ENCODE peak calls at places on chromosomes 2 and 18, in six cellular contexts. One of them, this sample, is unnamed.

GRCh38 chr2:70081221-70081620 is 6.1 kb upstream of the PCBP1 start:
- DNase-seq in activated CD4-positive, alpha-beta T cell treated with anti-CD3 and anti-CD28 coated beads, Interleukin-2, amount 10 ng/mL, durations not matched to agents 24 days and 14 days: no peak
- DNase-seq in CD8-positive, alpha-beta T cell: no peak
- DNase-seq in omental fat pad: no peak
- DNase-seq in T-helper 22 cell: no peak
- DNase-seq in HTR-8/SVneo: no peak
- DNase-seq in this sample: no peak

GRCh38 chr2:102761763-102762162 is at the start of gene TMEM182:
- DNase-seq in HTR-8/SVneo: no peak
- DNase-seq in CD8-positive, alpha-beta T cell: no peak
- DNase-seq in activated CD4-positive, alpha-beta T cell treated with anti-CD3 and anti-CD28 coated beads, Interleukin-2, amount 10 ng/mL, durations not matched to agents 24 days and 14 days: no peak
- DNase-seq in omental fat pad: no peak
- DNase-seq in T-helper 22 cell: no peak
- DNase-seq in this sample: no peak

GRCh38 chr18:11663630-11664029 is 25.4 kb upstream of the GNAL start:
- DNase-seq in T-helper 22 cell: no peak
- DNase-seq in activated CD4-positive, alpha-beta T cell treated with anti-CD3 and anti-CD28 coated beads, Interleukin-2, amount 10 ng/mL, durations not matched to agents 24 days and 14 days: peak
- DNase-seq in CD8-positive, alpha-beta T cell: no peak
- DNase-seq in omental fat pad: no peak
- DNase-seq in HTR-8/SVneo: no peak
- DNase-seq in this sample: no peak

GRCh38 chr2:46135230-46135555 is 162.0 kb upstream of the EPAS1 start:
- DNase-seq in HTR-8/SVneo: no peak
- DNase-seq in CD8-positive, alpha-beta T cell: no peak
- DNase-seq in activated CD4-positive, alpha-beta T cell treated with anti-CD3 and anti-CD28 coated beads, Interleukin-2, amount 10 ng/mL, durations not matched to agents 24 days and 14 days: no peak
- DNase-seq in omental fat pad: no peak
- DNase-seq in T-helper 22 cell: no peak
- DNase-seq in this sample: no peak

GRCh38 chr18:48868468-48869466 is 82.0 kb downstream of the SMAD7 start:
- DNase-seq in T-helper 22 cell: no peak
- DNase-seq in HTR-8/SVneo: no peak
- DNase-seq in omental fat pad: no peak
- DNase-seq in activated CD4-positive, alpha-beta T cell treated with anti-CD3 and anti-CD28 coated beads, Interleukin-2, amount 10 ng/mL, durations not matched to agents 24 days and 14 days: peak
- DNase-seq in CD8-positive, alpha-beta T cell: peak
- DNase-seq in this sample: peak

GRCh38 chr2:30886101-30886500 is 78.9 kb upstream of the CAPN13 start:
- DNase-seq in CD8-positive, alpha-beta T cell: no peak
- DNase-seq in T-helper 22 cell: no peak
- DNase-seq in activated CD4-positive, alpha-beta T cell treated with anti-CD3 and anti-CD28 coated beads, Interleukin-2, amount 10 ng/mL, durations not matched to agents 24 days and 14 days: no peak
- DNase-seq in HTR-8/SVneo: no peak
- DNase-seq in omental fat pad: no peak
- DNase-seq in this sample: no peak

GRCh38 chr2:177015526-177015925 is 197.1 kb upstream of the HNRNPA3 start:
- DNase-seq in HTR-8/SVneo: no peak
- DNase-seq in omental fat pad: no peak
- DNase-seq in activated CD4-positive, alpha-beta T cell treated with anti-CD3 and anti-CD28 coated beads, Interleukin-2, amount 10 ng/mL, durations not matched to agents 24 days and 14 days: no peak
- DNase-seq in CD8-positive, alpha-beta T cell: no peak
- DNase-seq in T-helper 22 cell: no peak
- DNase-seq in this sample: no peak

GRCh38 chr18:3579701-3580100 is 129.7 kb downstream of the TGIF1 start:
- DNase-seq in HTR-8/SVneo: peak
- DNase-seq in activated CD4-positive, alpha-beta T cell treated with anti-CD3 and anti-CD28 coated beads, Interleukin-2, amount 10 ng/mL, durations not matched to agents 24 days and 14 days: no peak
- DNase-seq in omental fat pad: no peak
- DNase-seq in T-helper 22 cell: no peak
- DNase-seq in CD8-positive, alpha-beta T cell: no peak
- DNase-seq in this sample: no peak

GRCh38 chr2:240134466-240134865 is 1.6 kb downstream of the COPS9 start:
- DNase-seq in HTR-8/SVneo: no peak
- DNase-seq in omental fat pad: no peak
- DNase-seq in T-helper 22 cell: no peak
- DNase-seq in CD8-positive, alpha-beta T cell: no peak
- DNase-seq in activated CD4-positive, alpha-beta T cell treated with anti-CD3 and anti-CD28 coated beads, Interleukin-2, amount 10 ng/mL, durations not matched to agents 24 days and 14 days: no peak
- DNase-seq in this sample: no peak

GRCh38 chr18:79804130-79804772 is 6.5 kb downstream of the KCNG2 start:
- DNase-seq in activated CD4-positive, alpha-beta T cell treated with anti-CD3 and anti-CD28 coated beads, Interleukin-2, amount 10 ng/mL, durations not matched to agents 24 days and 14 days: no peak
- DNase-seq in CD8-positive, alpha-beta T cell: no peak
- DNase-seq in HTR-8/SVneo: no peak
- DNase-seq in omental fat pad: no peak
- DNase-seq in T-helper 22 cell: no peak
- DNase-seq in this sample: no peak

GRCh38 chr2:238376884-238377391 is 49.8 kb upstream of the ASB1 start:
- DNase-seq in activated CD4-positive, alpha-beta T cell treated with anti-CD3 and anti-CD28 coated beads, Interleukin-2, amount 10 ng/mL, durations not matched to agents 24 days and 14 days: no peak
- DNase-seq in T-helper 22 cell: no peak
- DNase-seq in HTR-8/SVneo: no peak
- DNase-seq in omental fat pad: no peak
- DNase-seq in CD8-positive, alpha-beta T cell: no peak
- DNase-seq in this sample: peak

GRCh38 chr2:6879011-6879410 is 1.4 kb downstream of the RSAD2 start:
- DNase-seq in CD8-positive, alpha-beta T cell: no peak
- DNase-seq in omental fat pad: no peak
- DNase-seq in activated CD4-positive, alpha-beta T cell treated with anti-CD3 and anti-CD28 coated beads, Interleukin-2, amount 10 ng/mL, durations not matched to agents 24 days and 14 days: no peak
- DNase-seq in HTR-8/SVneo: no peak
- DNase-seq in T-helper 22 cell: no peak
- DNase-seq in this sample: no peak

GRCh38 chr2:118609138-118609537 is 238.3 kb downstream of the EN1 start:
- DNase-seq in activated CD4-positive, alpha-beta T cell treated with anti-CD3 and anti-CD28 coated beads, Interleukin-2, amount 10 ng/mL, durations not matched to agents 24 days and 14 days: no peak
- DNase-seq in omental fat pad: no peak
- DNase-seq in T-helper 22 cell: no peak
- DNase-seq in HTR-8/SVneo: no peak
- DNase-seq in CD8-positive, alpha-beta T cell: no peak
- DNase-seq in this sample: no peak